ENCODE peak calls at places on chromosomes 13 and 19, in eight cellular contexts. One of them, this sample, is unnamed.

GRCh38 chr19:20039203-20039723 is at the start of gene ZNF682:
- DNase-seq in iPS-NIHi11: peak
- DNase-seq in HS-5: peak
- DNase-seq in effector memory CD4-positive, alpha-beta T cell: peak
- DNase-seq in GM12865: peak
- DNase-seq in anterior cingulate cortex: peak
- DNase-seq in activated CD4-positive, alpha-beta T cell treated with anti-CD3 and anti-CD28 coated beads, Interleukin-2, amount 10 ng/mL, durations not matched to agents 7 days and 5 days: peak
- DNase-seq in EH: peak
- DNase-seq in this sample: peak

GRCh38 chr13:72072223-72072622 is 205.2 kb upstream of the DACH1 start:
- DNase-seq in iPS-NIHi11: no peak
- DNase-seq in HS-5: no peak
- DNase-seq in effector memory CD4-positive, alpha-beta T cell: no peak
- DNase-seq in GM12865: no peak
- DNase-seq in anterior cingulate cortex: no peak
- DNase-seq in activated CD4-positive, alpha-beta T cell treated with anti-CD3 and anti-CD28 coated beads, Interleukin-2, amount 10 ng/mL, durations not matched to agents 7 days and 5 days: no peak
- DNase-seq in EH: no peak
- DNase-seq in this sample: no peak

GRCh38 chr19:45568732-45569131 is 15.9 kb downstream of the OPA3 start:
- DNase-seq in iPS-NIHi11: no peak
- DNase-seq in HS-5: no peak
- DNase-seq in effector memory CD4-positive, alpha-beta T cell: no peak
- DNase-seq in GM12865: no peak
- DNase-seq in anterior cingulate cortex: no peak
- DNase-seq in activated CD4-positive, alpha-beta T cell treated with anti-CD3 and anti-CD28 coated beads, Interleukin-2, amount 10 ng/mL, durations not matched to agents 7 days and 5 days: no peak
- DNase-seq in EH: peak
- DNase-seq in this sample: no peak

GRCh38 chr19:953501-954271 is 27.9 kb downstream of the ARID3A start:
- DNase-seq in iPS-NIHi11: peak
- DNase-seq in HS-5: no peak
- DNase-seq in effector memory CD4-positive, alpha-beta T cell: no peak
- DNase-seq in GM12865: no peak
- DNase-seq in anterior cingulate cortex: no peak
- DNase-seq in activated CD4-positive, alpha-beta T cell treated with anti-CD3 and anti-CD28 coated beads, Interleukin-2, amount 10 ng/mL, durations not matched to agents 7 days and 5 days: no peak
- DNase-seq in EH: no peak
- DNase-seq in this sample: no peak

GRCh38 chr19:8123683-8124082 is 25.7 kb downstream of the FBN3 start:
- DNase-seq in iPS-NIHi11: peak
- DNase-seq in HS-5: no peak
- DNase-seq in effector memory CD4-positive, alpha-beta T cell: no peak
- DNase-seq in GM12865: no peak
- DNase-seq in anterior cingulate cortex: no peak
- DNase-seq in activated CD4-positive, alpha-beta T cell treated with anti-CD3 and anti-CD28 coated beads, Interleukin-2, amount 10 ng/mL, durations not matched to agents 7 days and 5 days: no peak
- DNase-seq in EH: no peak
- DNase-seq in this sample: no peak

GRCh38 chr13:114222461-114222968 is 12.2 kb upstream of the CDC16 start:
- DNase-seq in iPS-NIHi11: no peak
- DNase-seq in HS-5: no peak
- DNase-seq in effector memory CD4-positive, alpha-beta T cell: no peak
- DNase-seq in GM12865: peak
- DNase-seq in anterior cingulate cortex: no peak
- DNase-seq in activated CD4-positive, alpha-beta T cell treated with anti-CD3 and anti-CD28 coated beads, Interleukin-2, amount 10 ng/mL, durations not matched to agents 7 days and 5 days: no peak
- DNase-seq in EH: no peak
- DNase-seq in this sample: no peak

GRCh38 chr13:79772811-79773210 is 291.9 kb downstream of the NDFIP2 start:
- DNase-seq in iPS-NIHi11: no peak
- DNase-seq in HS-5: no peak
- DNase-seq in effector memory CD4-positive, alpha-beta T cell: no peak
- DNase-seq in GM12865: no peak
- DNase-seq in anterior cingulate cortex: no peak
- DNase-seq in activated CD4-positive, alpha-beta T cell treated with anti-CD3 and anti-CD28 coated beads, Interleukin-2, amount 10 ng/mL, durations not matched to agents 7 days and 5 days: no peak
- DNase-seq in EH: no peak
- DNase-seq in this sample: no peak

GRCh38 chr13:110340812-110341444 is 33.8 kb downstream of the COL4A2 start:
- DNase-seq in iPS-NIHi11: no peak
- DNase-seq in HS-5: no peak
- DNase-seq in effector memory CD4-positive, alpha-beta T cell: peak
- DNase-seq in GM12865: peak
- DNase-seq in anterior cingulate cortex: no peak
- DNase-seq in activated CD4-positive, alpha-beta T cell treated with anti-CD3 and anti-CD28 coated beads, Interleukin-2, amount 10 ng/mL, durations not matched to agents 7 days and 5 days: peak
- DNase-seq in EH: peak
- DNase-seq in this sample: no peak

GRCh38 chr19:48673436-48674100 is 751 bp upstream of the NTN5 start:
- DNase-seq in iPS-NIHi11: no peak
- DNase-seq in HS-5: no peak
- DNase-seq in effector memory CD4-positive, alpha-beta T cell: no peak
- DNase-seq in GM12865: no peak
- DNase-seq in anterior cingulate cortex: no peak
- DNase-seq in activated CD4-positive, alpha-beta T cell treated with anti-CD3 and anti-CD28 coated beads, Interleukin-2, amount 10 ng/mL, durations not matched to agents 7 days and 5 days: no peak
- DNase-seq in EH: no peak
- DNase-seq in this sample: no peak

GRCh38 chr19:10544242-10544752 is 593 bp downstream of the ATG4D start:
- DNase-seq in iPS-NIHi11: peak
- DNase-seq in HS-5: no peak
- DNase-seq in effector memory CD4-positive, alpha-beta T cell: no peak
- DNase-seq in GM12865: peak
- DNase-seq in anterior cingulate cortex: no peak
- DNase-seq in activated CD4-positive, alpha-beta T cell treated with anti-CD3 and anti-CD28 coated beads, Interleukin-2, amount 10 ng/mL, durations not matched to agents 7 days and 5 days: peak
- DNase-seq in EH: no peak
- DNase-seq in this sample: no peak

GRCh38 chr13:110476220-110476617 is 85.3 kb downstream of the RAB20 start:
- DNase-seq in iPS-NIHi11: no peak
- DNase-seq in HS-5: no peak
- DNase-seq in effector memory CD4-positive, alpha-beta T cell: no peak
- DNase-seq in GM12865: no peak
- DNase-seq in anterior cingulate cortex: peak
- DNase-seq in activated CD4-positive, alpha-beta T cell treated with anti-CD3 and anti-CD28 coated beads, Interleukin-2, amount 10 ng/mL, durations not matched to agents 7 days and 5 days: no peak
- DNase-seq in EH: no peak
- DNase-seq in this sample: no peak

GRCh38 chr13:26977541-26977940 is 194.1 kb downstream of the USP12 start:
- DNase-seq in iPS-NIHi11: no peak
- DNase-seq in HS-5: no peak
- DNase-seq in effector memory CD4-positive, alpha-beta T cell: no peak
- DNase-seq in GM12865: no peak
- DNase-seq in anterior cingulate cortex: no peak
- DNase-seq in activated CD4-positive, alpha-beta T cell treated with anti-CD3 and anti-CD28 coated beads, Interleukin-2, amount 10 ng/mL, durations not matched to agents 7 days and 5 days: no peak
- DNase-seq in EH: peak
- DNase-seq in this sample: no peak

GRCh38 chr13:44573790-44574465 is 2.2 kb downstream of the TSC22D1 start:
- DNase-seq in iPS-NIHi11: peak
- DNase-seq in HS-5: no peak
- DNase-seq in effector memory CD4-positive, alpha-beta T cell: no peak
- DNase-seq in GM12865: peak
- DNase-seq in anterior cingulate cortex: no peak
- DNase-seq in activated CD4-positive, alpha-beta T cell treated with anti-CD3 and anti-CD28 coated beads, Interleukin-2, amount 10 ng/mL, durations not matched to agents 7 days and 5 days: no peak
- DNase-seq in EH: peak
- DNase-seq in this sample: no peak

GRCh38 chr13:77554079-77554478 is 18.6 kb downstream of the SCEL start:
- DNase-seq in iPS-NIHi11: peak
- DNase-seq in HS-5: no peak
- DNase-seq in effector memory CD4-positive, alpha-beta T cell: no peak
- DNase-seq in GM12865: no peak
- DNase-seq in anterior cingulate cortex: no peak
- DNase-seq in activated CD4-positive, alpha-beta T cell treated with anti-CD3 and anti-CD28 coated beads, Interleukin-2, amount 10 ng/mL, durations not matched to agents 7 days and 5 days: no peak
- DNase-seq in EH: no peak
- DNase-seq in this sample: no peak

This sample was measured in NCI-H748 treated with DMSO at 0.1 percent for 48 hours.